ENCODE peak calls at places on chromosomes 7 and 10, in four cellular contexts. H is NCI-H2081 treated with DMSO at 0.1 percent for 48 hours, X is GM06990, T is transverse colon. V is an unnamed sample.

GRCh38 chr7:73341877-73342276 is 13.9 kb downstream of the FKBP6 start:
- DNase-seq in H (no peak), X (no peak), T (no peak), V (no peak)

GRCh38 chr7:45256775-45257174 is 99.2 kb downstream of the RAMP3 start:
- DNase-seq in H (no peak), X (no peak), T (no peak), V (no peak)

GRCh38 chr10:29438271-29438670 is 149.4 kb downstream of the LYZL1 start:
- DNase-seq in H (no peak), X (no peak), T (no peak), V (no peak)

GRCh38 chr10:95172851-95173250 is 21.2 kb upstream of the ACSM6 start:
- DNase-seq in H (no peak), X (no peak), T (no peak), V (no peak)

GRCh38 chr7:132380065-132380464 is 196.2 kb downstream of the PLXNA4 start:
- DNase-seq in H (no peak), X (no peak), T (no peak), V (no peak)

GRCh38 chr10:127990846-127991542 is 84.1 kb downstream of the PTPRE start:
- DNase-seq in H (no peak), X (no peak), T (no peak), V (no peak)

GRCh38 chr7:106895246-106895864 is 30.3 kb downstream of the PIK3CG start:
- DNase-seq in H (no peak), X (peak; percentile 67), T (peak; percentile 35), V (no peak)

GRCh38 chr7:20778063-20778721 is 8.5 kb downstream of the SP8 start:
- DNase-seq in H (no peak), X (peak; percentile 25), T (peak; percentile 18), V (peak; percentile 59)

V was measured in NCI-H748 treated with DMSO at 0.1 percent for 48 hours.